ENCODE peak calls at places on chromosomes 13 and 19, in seven cellular contexts. One of them, this sample, is unnamed.

GRCh38 chr19:17244618-17245534 is 843 bp downstream of the NR2F6 start:
- DNase-seq in activated naive CD8-positive, alpha-beta T cell treated with anti-CD3 and anti-CD28 coated beads, Interleukin-2, amount 50 U/mL, for 24 hours: no peak
- DNase-seq in H1: no peak
- DNase-seq in thoracic aorta: no peak
- DNase-seq in ureter: no peak
- DNase-seq in NCI-H187 treated with DMSO at 0.1 percent for 48 hours: no peak
- DNase-seq in naive thymus-derived CD4-positive, alpha-beta T cell: peak
- DNase-seq in this sample: no peak

GRCh38 chr13:25654332-25654731 is 282.6 kb downstream of the ATP8A2 start:
- DNase-seq in H1: no peak
- DNase-seq in activated naive CD8-positive, alpha-beta T cell treated with anti-CD3 and anti-CD28 coated beads, Interleukin-2, amount 50 U/mL, for 24 hours: no peak
- DNase-seq in ureter: no peak
- DNase-seq in naive thymus-derived CD4-positive, alpha-beta T cell: no peak
- DNase-seq in thoracic aorta: no peak
- DNase-seq in NCI-H187 treated with DMSO at 0.1 percent for 48 hours: no peak
- DNase-seq in this sample: no peak

GRCh38 chr13:51585234-51585672 is 991 bp downstream of the WDFY2 start:
- DNase-seq in NCI-H187 treated with DMSO at 0.1 percent for 48 hours: no peak
- DNase-seq in H1: no peak
- DNase-seq in naive thymus-derived CD4-positive, alpha-beta T cell: no peak
- DNase-seq in activated naive CD8-positive, alpha-beta T cell treated with anti-CD3 and anti-CD28 coated beads, Interleukin-2, amount 50 U/mL, for 24 hours: no peak
- DNase-seq in thoracic aorta: no peak
- DNase-seq in ureter: no peak
- DNase-seq in this sample: no peak

GRCh38 chr19:16899566-16900075 is 10.8 kb downstream of the F2RL3 start:
- DNase-seq in activated naive CD8-positive, alpha-beta T cell treated with anti-CD3 and anti-CD28 coated beads, Interleukin-2, amount 50 U/mL, for 24 hours: peak
- DNase-seq in NCI-H187 treated with DMSO at 0.1 percent for 48 hours: no peak
- DNase-seq in H1: no peak
- DNase-seq in naive thymus-derived CD4-positive, alpha-beta T cell: no peak
- DNase-seq in thoracic aorta: no peak
- DNase-seq in ureter: no peak
- DNase-seq in this sample: no peak

GRCh38 chr13:42643076-42643475 is 69.1 kb downstream of the TNFSF11 start:
- DNase-seq in NCI-H187 treated with DMSO at 0.1 percent for 48 hours: no peak
- DNase-seq in ureter: no peak
- DNase-seq in activated naive CD8-positive, alpha-beta T cell treated with anti-CD3 and anti-CD28 coated beads, Interleukin-2, amount 50 U/mL, for 24 hours: no peak
- DNase-seq in naive thymus-derived CD4-positive, alpha-beta T cell: no peak
- DNase-seq in H1: no peak
- DNase-seq in thoracic aorta: no peak
- DNase-seq in this sample: no peak

GRCh38 chr13:106455777-106456176 is 79.7 kb downstream of the EFNB2 start:
- DNase-seq in naive thymus-derived CD4-positive, alpha-beta T cell: no peak
- DNase-seq in ureter: no peak
- DNase-seq in thoracic aorta: no peak
- DNase-seq in activated naive CD8-positive, alpha-beta T cell treated with anti-CD3 and anti-CD28 coated beads, Interleukin-2, amount 50 U/mL, for 24 hours: no peak
- DNase-seq in NCI-H187 treated with DMSO at 0.1 percent for 48 hours: no peak
- DNase-seq in H1: no peak
- DNase-seq in this sample: no peak

GRCh38 chr19:32646556-32646955 is 28.4 kb downstream of the ANKRD27 start:
- DNase-seq in H1: no peak
- DNase-seq in ureter: no peak
- DNase-seq in thoracic aorta: no peak
- DNase-seq in NCI-H187 treated with DMSO at 0.1 percent for 48 hours: no peak
- DNase-seq in activated naive CD8-positive, alpha-beta T cell treated with anti-CD3 and anti-CD28 coated beads, Interleukin-2, amount 50 U/mL, for 24 hours: peak
- DNase-seq in naive thymus-derived CD4-positive, alpha-beta T cell: no peak
- DNase-seq in this sample: no peak

GRCh38 chr19:38693380-38694223 is 46.2 kb downstream of the ACTN4 start:
- DNase-seq in H1: no peak
- DNase-seq in activated naive CD8-positive, alpha-beta T cell treated with anti-CD3 and anti-CD28 coated beads, Interleukin-2, amount 50 U/mL, for 24 hours: no peak
- DNase-seq in thoracic aorta: no peak
- DNase-seq in ureter: no peak
- DNase-seq in NCI-H187 treated with DMSO at 0.1 percent for 48 hours: no peak
- DNase-seq in naive thymus-derived CD4-positive, alpha-beta T cell: no peak
- DNase-seq in this sample: no peak

GRCh38 chr19:27805848-27806247 is 1407.1 kb downstream of the UQCRFS1 start:
- DNase-seq in thoracic aorta: no peak
- DNase-seq in naive thymus-derived CD4-positive, alpha-beta T cell: no peak
- DNase-seq in H1: peak
- DNase-seq in ureter: no peak
- DNase-seq in activated naive CD8-positive, alpha-beta T cell treated with anti-CD3 and anti-CD28 coated beads, Interleukin-2, amount 50 U/mL, for 24 hours: no peak
- DNase-seq in NCI-H187 treated with DMSO at 0.1 percent for 48 hours: no peak
- DNase-seq in this sample: no peak

GRCh38 chr13:28753208-28753892 is 34.6 kb upstream of the SLC46A3 start:
- DNase-seq in thoracic aorta: peak
- DNase-seq in activated naive CD8-positive, alpha-beta T cell treated with anti-CD3 and anti-CD28 coated beads, Interleukin-2, amount 50 U/mL, for 24 hours: no peak
- DNase-seq in H1: no peak
- DNase-seq in NCI-H187 treated with DMSO at 0.1 percent for 48 hours: no peak
- DNase-seq in naive thymus-derived CD4-positive, alpha-beta T cell: no peak
- DNase-seq in ureter: peak
- DNase-seq in this sample: peak

GRCh38 chr19:19649580-19649995 is 6.1 kb upstream of the GMIP start:
- DNase-seq in naive thymus-derived CD4-positive, alpha-beta T cell: no peak
- DNase-seq in ureter: no peak
- DNase-seq in activated naive CD8-positive, alpha-beta T cell treated with anti-CD3 and anti-CD28 coated beads, Interleukin-2, amount 50 U/mL, for 24 hours: no peak
- DNase-seq in thoracic aorta: no peak
- DNase-seq in H1: no peak
- DNase-seq in NCI-H187 treated with DMSO at 0.1 percent for 48 hours: no peak
- DNase-seq in this sample: no peak

This sample was measured in lung.